ENCODE peak calls at places on chromosomes 5 and 9, in six cellular contexts. One of them, this sample, is unnamed.
A peak's percentile ranks its signal among the peaks of the same experiment; 100 is the strongest.

GRCh38 chr5:50727149-50727496 is 60.7 kb downstream of the PARP8 start:
- DNase-seq in CD8-positive, alpha-beta T cell: no peak
- DNase-seq in cardiac fibroblast: peak; percentile 58
- DNase-seq in natural killer cell: no peak
- DNase-seq in lower leg skin: peak; percentile 45
- DNase-seq in kidney epithelial cell: no peak
- DNase-seq in this sample: no peak

GRCh38 chr9:135074354-135075233 is 12.9 kb upstream of the OLFM1 start:
- DNase-seq in cardiac fibroblast: no peak
- DNase-seq in natural killer cell: no peak
- DNase-seq in kidney epithelial cell: no peak
- DNase-seq in CD8-positive, alpha-beta T cell: no peak
- DNase-seq in lower leg skin: no peak
- DNase-seq in this sample: peak; percentile 59

GRCh38 chr5:104444656-104445055 is 882.1 kb upstream of the NUDT12 start:
- DNase-seq in natural killer cell: no peak
- DNase-seq in lower leg skin: no peak
- DNase-seq in cardiac fibroblast: no peak
- DNase-seq in CD8-positive, alpha-beta T cell: no peak
- DNase-seq in kidney epithelial cell: no peak
- DNase-seq in this sample: no peak

GRCh38 chr5:136814621-136815378 is 449.5 kb upstream of the TRPC7 start:
- DNase-seq in cardiac fibroblast: peak; percentile 60
- DNase-seq in kidney epithelial cell: no peak
- DNase-seq in CD8-positive, alpha-beta T cell: no peak
- DNase-seq in natural killer cell: no peak
- DNase-seq in lower leg skin: no peak
- DNase-seq in this sample: no peak

GRCh38 chr5:118258223-118258622 is 730.1 kb downstream of the DTWD2 start:
- DNase-seq in kidney epithelial cell: no peak
- DNase-seq in lower leg skin: no peak
- DNase-seq in natural killer cell: no peak
- DNase-seq in cardiac fibroblast: no peak
- DNase-seq in CD8-positive, alpha-beta T cell: no peak
- DNase-seq in this sample: no peak

GRCh38 chr9:32413424-32413823 is 29.0 kb downstream of the ACO1 start:
- DNase-seq in lower leg skin: no peak
- DNase-seq in natural killer cell: no peak
- DNase-seq in cardiac fibroblast: peak; percentile 57
- DNase-seq in CD8-positive, alpha-beta T cell: no peak
- DNase-seq in kidney epithelial cell: no peak
- DNase-seq in this sample: no peak

GRCh38 chr9:79858509-79858908 is 286.7 kb downstream of the TLE4 start:
- DNase-seq in CD8-positive, alpha-beta T cell: no peak
- DNase-seq in cardiac fibroblast: peak; percentile 55
- DNase-seq in lower leg skin: no peak
- DNase-seq in natural killer cell: no peak
- DNase-seq in kidney epithelial cell: no peak
- DNase-seq in this sample: no peak

GRCh38 chr5:143245929-143246561 is 157.4 kb downstream of the NR3C1 start:
- DNase-seq in kidney epithelial cell: peak; percentile 90
- DNase-seq in CD8-positive, alpha-beta T cell: no peak
- DNase-seq in cardiac fibroblast: peak; percentile 95
- DNase-seq in natural killer cell: no peak
- DNase-seq in lower leg skin: no peak
- DNase-seq in this sample: no peak

GRCh38 chr9:130289711-130290241 is 24.2 kb downstream of the HMCN2 start:
- DNase-seq in kidney epithelial cell: no peak
- DNase-seq in CD8-positive, alpha-beta T cell: no peak
- DNase-seq in cardiac fibroblast: no peak
- DNase-seq in lower leg skin: no peak
- DNase-seq in natural killer cell: no peak
- DNase-seq in this sample: no peak

GRCh38 chr5:65927497-65928340 is 1.3 kb downstream of the ERBIN start:
- DNase-seq in cardiac fibroblast: peak; percentile 70
- DNase-seq in lower leg skin: peak; percentile 19
- DNase-seq in CD8-positive, alpha-beta T cell: no peak
- DNase-seq in kidney epithelial cell: no peak
- DNase-seq in natural killer cell: no peak
- DNase-seq in this sample: no peak

GRCh38 chr5:1668141-1668721 is 131.4 kb downstream of the MRPL36 start:
- DNase-seq in natural killer cell: no peak
- DNase-seq in CD8-positive, alpha-beta T cell: no peak
- DNase-seq in kidney epithelial cell: no peak
- DNase-seq in lower leg skin: peak; percentile 10
- DNase-seq in cardiac fibroblast: no peak
- DNase-seq in this sample: peak; percentile 78

GRCh38 chr5:180133971-180134508 is 62.5 kb upstream of the RNF130 start:
- DNase-seq in kidney epithelial cell: no peak
- DNase-seq in CD8-positive, alpha-beta T cell: no peak
- DNase-seq in cardiac fibroblast: no peak
- DNase-seq in natural killer cell: peak; percentile 11
- DNase-seq in lower leg skin: no peak
- DNase-seq in this sample: peak; percentile 80

GRCh38 chr5:31378136-31378535 is 153.8 kb downstream of the DROSHA start:
- DNase-seq in CD8-positive, alpha-beta T cell: no peak
- DNase-seq in cardiac fibroblast: no peak
- DNase-seq in natural killer cell: no peak
- DNase-seq in lower leg skin: no peak
- DNase-seq in kidney epithelial cell: no peak
- DNase-seq in this sample: no peak
- TF ChIP-seq CTCF in CD8-positive, alpha-beta T cell: no peak
- TF ChIP-seq CTCF in cardiac fibroblast: no peak
- TF ChIP-seq CTCF in natural killer cell: no peak
- TF ChIP-seq CTCF in lower leg skin: no peak
- TF ChIP-seq CTCF in kidney epithelial cell: no peak
- TF ChIP-seq CTCF in this sample: no peak

GRCh38 chr9:87497604-87498045 is at the start of gene DAPK1:
- DNase-seq in natural killer cell: no peak
- DNase-seq in CD8-positive, alpha-beta T cell: no peak
- DNase-seq in kidney epithelial cell: no peak
- DNase-seq in cardiac fibroblast: peak; percentile 33
- DNase-seq in lower leg skin: peak; percentile 31
- DNase-seq in this sample: peak; percentile 91
- TF ChIP-seq CTCF in natural killer cell: no peak
- TF ChIP-seq CTCF in CD8-positive, alpha-beta T cell: no peak
- TF ChIP-seq CTCF in kidney epithelial cell: no peak
- TF ChIP-seq CTCF in cardiac fibroblast: no peak
- TF ChIP-seq CTCF in lower leg skin: no peak
- TF ChIP-seq CTCF in this sample: peak; percentile 45

DNA sequence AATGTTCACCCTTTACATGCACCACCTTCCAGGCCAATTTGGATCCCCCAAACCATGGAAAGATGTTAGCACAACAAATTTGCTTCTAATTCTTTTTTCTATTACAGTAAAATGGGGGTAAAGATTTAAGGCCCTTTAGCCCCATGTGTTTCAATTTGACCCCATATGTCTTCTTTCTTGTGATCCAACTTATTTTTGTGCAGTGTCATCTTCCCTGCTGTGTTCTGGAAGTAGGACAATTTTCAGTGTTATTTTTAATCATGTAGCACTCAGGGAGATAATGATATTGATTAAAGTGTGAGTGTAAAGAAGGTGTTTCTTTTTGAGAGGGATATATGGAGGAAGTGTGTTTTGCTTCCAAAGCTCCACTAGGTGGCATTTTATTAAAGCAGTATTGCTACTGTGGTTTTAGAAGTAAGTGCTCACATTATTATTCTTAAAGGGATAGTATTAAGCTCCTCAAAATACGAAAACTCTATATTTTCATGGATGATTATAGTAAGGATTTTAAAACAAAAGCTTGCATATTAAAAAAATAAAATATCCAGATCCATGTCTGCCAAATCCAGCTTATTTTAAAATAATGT is 118.7 kb upstream of the ATP10B start:
- DNase-seq in natural killer cell: no peak
- DNase-seq in lower leg skin: no peak
- DNase-seq in cardiac fibroblast: peak; percentile 1
- DNase-seq in kidney epithelial cell: no peak
- DNase-seq in CD8-positive, alpha-beta T cell: no peak
- DNase-seq in this sample: no peak
- TF ChIP-seq CTCF in natural killer cell: no peak
- TF ChIP-seq CTCF in lower leg skin: no peak
- TF ChIP-seq CTCF in cardiac fibroblast: no peak
- TF ChIP-seq CTCF in kidney epithelial cell: peak; percentile 22
- TF ChIP-seq CTCF in CD8-positive, alpha-beta T cell: no peak
- TF ChIP-seq CTCF in this sample: no peak

DNA sequence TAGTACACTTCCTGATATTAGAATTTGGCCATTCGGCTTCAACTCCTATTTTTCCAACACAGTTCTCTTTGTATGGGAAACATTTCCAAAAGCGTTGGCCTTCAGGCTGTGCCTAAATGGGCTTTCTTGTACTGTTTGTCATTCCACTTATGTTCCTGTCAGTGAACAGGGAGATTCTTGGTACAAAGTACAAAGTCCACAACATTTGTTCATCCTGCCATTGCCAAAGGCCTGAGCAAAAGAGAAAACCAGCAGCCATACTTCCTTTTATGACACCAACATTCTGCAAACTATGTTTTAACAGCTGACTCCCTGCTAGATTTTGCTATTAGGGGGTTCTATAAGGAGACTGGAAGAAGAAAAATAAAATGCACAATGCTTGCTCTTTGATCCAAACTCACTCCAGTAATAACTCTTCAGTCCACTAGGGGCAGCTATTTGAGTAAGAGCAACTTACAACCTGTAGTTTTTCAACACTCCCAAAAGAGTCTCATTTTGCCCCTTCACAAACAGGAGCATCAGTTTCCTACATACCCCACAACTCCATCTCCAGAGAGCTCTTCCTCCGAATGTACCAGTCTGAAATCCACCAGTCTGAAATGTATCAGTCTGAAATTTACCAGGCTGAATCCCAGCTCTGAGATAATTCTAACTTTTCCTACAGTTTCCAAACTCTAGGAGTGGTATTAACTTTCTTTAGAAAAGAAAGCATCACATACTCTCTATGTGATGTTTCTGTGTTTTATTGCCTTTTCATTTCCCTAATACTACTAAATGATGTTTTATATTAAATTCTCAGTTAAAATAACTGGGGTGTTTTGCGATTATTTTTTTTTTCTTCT is 693.8 kb downstream of the DNAH5 start:
- DNase-seq in lower leg skin: no peak
- DNase-seq in cardiac fibroblast: peak; percentile 6
- DNase-seq in natural killer cell: no peak
- DNase-seq in kidney epithelial cell: no peak
- DNase-seq in CD8-positive, alpha-beta T cell: no peak
- DNase-seq in this sample: no peak
- TF ChIP-seq CTCF in lower leg skin: no peak
- TF ChIP-seq CTCF in cardiac fibroblast: peak; percentile 34
- TF ChIP-seq CTCF in natural killer cell: no peak
- TF ChIP-seq CTCF in kidney epithelial cell: peak; percentile 62
- TF ChIP-seq CTCF in CD8-positive, alpha-beta T cell: no peak
- TF ChIP-seq CTCF in this sample: peak; percentile 43

DNA sequence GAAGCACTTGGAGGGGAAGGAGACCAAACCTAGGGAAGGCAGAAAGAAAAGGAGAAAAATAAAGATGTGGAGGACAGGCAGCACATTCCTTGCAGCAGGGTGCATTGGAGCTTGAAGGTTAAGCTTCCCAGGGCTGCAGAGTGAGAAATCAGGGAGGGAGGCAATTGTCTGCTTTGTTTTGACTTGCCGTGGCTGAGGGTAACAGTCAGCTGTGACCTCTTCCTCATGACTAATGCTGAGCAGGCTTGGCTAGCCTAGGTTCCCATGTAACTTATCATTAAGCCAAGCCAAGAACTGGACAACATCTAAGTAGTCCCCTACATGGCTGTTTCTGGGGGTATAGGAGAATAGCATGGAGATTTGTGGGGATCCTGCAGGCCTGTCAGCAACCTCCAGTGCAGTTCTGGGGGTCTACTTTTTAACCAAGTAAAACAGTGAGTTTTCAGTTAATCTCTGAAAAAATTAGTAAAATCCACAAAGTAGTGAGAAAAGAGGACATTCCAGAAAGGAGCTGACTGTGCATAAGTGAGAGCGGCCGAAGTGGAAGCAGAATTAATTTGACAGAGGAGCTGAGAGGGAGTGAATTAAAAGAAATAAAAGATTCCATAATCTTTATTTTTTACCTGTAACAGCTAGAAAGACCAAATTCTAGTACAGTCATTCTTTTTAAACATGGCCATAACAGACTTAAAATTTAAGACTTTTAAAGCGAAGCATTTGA is 149.0 kb downstream of the SGCD start:
- DNase-seq in cardiac fibroblast: peak; percentile 70
- DNase-seq in CD8-positive, alpha-beta T cell: no peak
- DNase-seq in kidney epithelial cell: peak; percentile 98
- DNase-seq in natural killer cell: no peak
- DNase-seq in lower leg skin: peak; percentile 25
- DNase-seq in this sample: no peak
- TF ChIP-seq CTCF in cardiac fibroblast: no peak
- TF ChIP-seq CTCF in CD8-positive, alpha-beta T cell: no peak
- TF ChIP-seq CTCF in kidney epithelial cell: no peak
- TF ChIP-seq CTCF in natural killer cell: no peak
- TF ChIP-seq CTCF in lower leg skin: no peak
- TF ChIP-seq CTCF in this sample: peak; percentile 18

GRCh38 chr9:7481570-7481969 is 318.0 kb downstream of the DMAC1 start:
- DNase-seq in lower leg skin: no peak
- DNase-seq in natural killer cell: no peak
- DNase-seq in CD8-positive, alpha-beta T cell: no peak
- DNase-seq in cardiac fibroblast: no peak
- DNase-seq in kidney epithelial cell: no peak
- DNase-seq in this sample: no peak

DNA sequence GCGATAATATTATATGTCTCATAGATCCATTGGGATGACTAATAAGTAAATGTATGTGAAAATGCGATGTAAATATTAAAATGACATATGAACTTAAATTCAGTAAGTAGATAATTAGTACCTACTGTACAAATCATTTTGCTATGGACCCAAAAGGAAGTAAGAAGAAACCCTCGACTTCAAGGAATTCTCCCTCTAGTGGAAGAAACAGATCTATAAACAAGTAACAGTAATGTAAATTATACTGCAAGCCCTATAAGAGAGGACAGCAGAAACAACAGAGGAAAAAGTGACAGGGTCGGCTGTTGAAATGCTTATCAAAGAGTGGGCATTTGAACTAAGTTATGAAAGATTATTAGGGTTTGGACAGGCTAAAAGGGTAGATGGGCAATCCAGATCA is 320.3 kb downstream of the DMAC1 start:
- DNase-seq in cardiac fibroblast: no peak
- DNase-seq in kidney epithelial cell: no peak
- DNase-seq in lower leg skin: no peak
- DNase-seq in CD8-positive, alpha-beta T cell: no peak
- DNase-seq in natural killer cell: no peak
- DNase-seq in this sample: no peak
- TF ChIP-seq CTCF in cardiac fibroblast: no peak
- TF ChIP-seq CTCF in kidney epithelial cell: peak; percentile 2
- TF ChIP-seq CTCF in lower leg skin: no peak
- TF ChIP-seq CTCF in CD8-positive, alpha-beta T cell: no peak
- TF ChIP-seq CTCF in natural killer cell: no peak
- TF ChIP-seq CTCF in this sample: no peak